ENCODE peak calls at places on chromosomes 5 and 9, in ten cellular contexts. U, D, I, K, S, C, X, T, A and M are unnamed samples. For H3K4me1 and H3K9me3, the result is how much of the 10 kb centered on the place peaks cover.

GRCh38 chr9:30932226-30932625 is 1452.2 kb upstream of the ACO1 start:
- DNase-seq in U (peak), D (no peak), I (peak), K (peak), S (peak), C (no peak), X (no peak), T (no peak), A (no peak), M (no peak)

GRCh38 chr9:91101598-91102168 is 260.0 kb downstream of the AUH start:
- DNase-seq in U (no peak), D (no peak), I (no peak), K (no peak), S (no peak), C (no peak), X (no peak), T (no peak), A (no peak), M (no peak)

GRCh38 chr5:112366987-112367386 is 52.1 kb downstream of the EPB41L4A start:
- DNase-seq in U (peak), D (peak), I (no peak), K (peak), S (peak), C (peak), X (no peak), T (no peak), A (peak), M (peak)

GRCh38 chr9:101477214-101477613 is 41.6 kb upstream of the ALDOB start:
- DNase-seq in U (peak), D (no peak), I (peak), K (peak), S (no peak), C (no peak), X (no peak), T (no peak), A (no peak), M (no peak)

GRCh38 chr9:69330580-69330979 is 5.6 kb downstream of the ENTREP1 start:
- DNase-seq in U (no peak), D (no peak), I (no peak), K (no peak), S (no peak), C (no peak), X (no peak), T (no peak), A (no peak), M (no peak)

GRCh38 chr5:127925916-127926315 is 157.7 kb upstream of the SLC12A2 start:
- DNase-seq in U (peak), D (no peak), I (no peak), K (peak), S (peak), C (no peak), X (no peak), T (no peak), A (no peak), M (no peak)

GRCh38 chr5:55533806-55534435 is 843 bp downstream of the PLPP1 start:
- DNase-seq in U (peak), D (peak), I (peak), K (peak), S (no peak), C (peak), X (no peak), T (no peak), A (peak), M (peak)

GRCh38 chr9:77456829-77457437 is 191.2 kb downstream of the GNA14 start:
- DNase-seq in U (peak), D (peak), I (peak), K (peak), S (peak), C (peak), X (peak), T (peak), A (peak), M (peak)

GRCh38 chr9:6931913-6932312 is 174.1 kb downstream of the KDM4C start:
- DNase-seq in U (peak), D (peak), I (peak), K (peak), S (peak), C (no peak), X (no peak), T (no peak), A (no peak), M (peak)

GRCh38 chr9:30197954-30198353 is 2186.5 kb upstream of the ACO1 start:
- DNase-seq in U (no peak), D (peak), I (no peak), K (peak), S (no peak), C (no peak), X (no peak), T (no peak), A (peak), M (no peak)

GRCh38 chr5:121693864-121694263 is 157.8 kb upstream of the FTMT start:
- DNase-seq in U (peak), D (no peak), I (no peak), K (peak), S (no peak), C (peak), X (no peak), T (no peak), A (no peak), M (peak)

GRCh38 chr5:172868436-172868923 is 34.4 kb downstream of the ERGIC1 start:
- DNase-seq in U (peak), D (peak), I (peak), K (peak), S (peak), C (no peak), X (no peak), T (no peak), A (no peak), M (peak)

GRCh38 chr5:135578685-135579341 is at the start of gene CXCL14:
- DNase-seq in U (peak), D (no peak), I (peak), K (peak), S (no peak), C (peak), X (no peak), T (peak), A (peak), M (peak)

GRCh38 chr9:115261656-115262081 is 143.7 kb upstream of the TNC start:
- DNase-seq in U (peak), D (no peak), I (no peak), K (peak), S (no peak), C (no peak), X (no peak), T (no peak), A (no peak), M (peak)

GRCh38 chr5:83745821-83746220 is 25.2 kb upstream of the HAPLN1 start:
- DNase-seq in U (peak), D (no peak), I (no peak), K (no peak), S (no peak), C (no peak), X (no peak), T (no peak), A (no peak), M (no peak)

GRCh38 chr5:60891667-60892066 is 47.6 kb upstream of the ELOVL7 start:
- DNase-seq in U (no peak), D (no peak), I (no peak), K (no peak), S (no peak), C (peak), X (peak), T (no peak), A (no peak), M (no peak)

GRCh38 chr9:129640086-129640870 is 1.7 kb downstream of the ASB6 start:
- DNase-seq in U (peak), D (no peak), I (peak), K (peak), S (no peak), C (no peak), X (no peak), T (peak), A (no peak), M (peak)

GRCh38 chr9:14323083-14323968 is 9.4 kb upstream of the NFIB start:
- DNase-seq in U (no peak), D (no peak), I (no peak), K (peak), S (no peak), C (no peak), X (no peak), T (no peak), A (no peak), M (peak)

GRCh38 chr5:107518219-107519015 is 152.3 kb downstream of the EFNA5 start:
- DNase-seq in U (no peak), D (no peak), I (no peak), K (no peak), S (no peak), C (no peak), X (no peak), T (no peak), A (peak), M (no peak)

GRCh38 chr5:123709422-123709821 is 197.4 kb downstream of the CSNK1G3 start:
- DNase-seq in U (no peak), D (no peak), I (no peak), K (no peak), S (no peak), C (no peak), X (no peak), T (no peak), A (no peak), M (no peak)

GRCh38 chr9:14722391-14723035 is at the start of gene CER1:
- DNase-seq in U (no peak), D (no peak), I (no peak), K (no peak), S (no peak), C (peak), X (peak), T (no peak), A (peak), M (no peak)

GRCh38 chr9:8823131-8823895 is 1023.7 kb upstream of the DMAC1 start:
- DNase-seq in U (no peak), D (no peak), I (no peak), K (no peak), S (no peak), C (no peak), X (no peak), T (no peak), A (no peak), M (no peak)

GRCh38 chr9:341634-342421 is 127.2 kb downstream of the DOCK8 start:
- DNase-seq in U (no peak), D (no peak), I (no peak), K (no peak), S (no peak), C (no peak), X (no peak), T (no peak), A (no peak), M (no peak)

GRCh38 chr5:1505506-1506241 is 18.1 kb downstream of the LPCAT1 start:
- DNase-seq in U (no peak), D (no peak), I (no peak), K (no peak), S (no peak), C (no peak), X (no peak), T (peak), A (peak), M (no peak)

GRCh38 chr5:72448368-72448767 is 58.8 kb downstream of the ZNF366 start:
- DNase-seq in U (no peak), D (no peak), I (no peak), K (no peak), S (no peak), C (no peak), X (no peak), T (no peak), A (no peak), M (no peak)
- H3K4me1 ChIP-seq in U (under half), D (under half), I (under half), K (under half), S (under half), C (under half), X (under half), T (under half), A (under half), M (under half)

DNA sequence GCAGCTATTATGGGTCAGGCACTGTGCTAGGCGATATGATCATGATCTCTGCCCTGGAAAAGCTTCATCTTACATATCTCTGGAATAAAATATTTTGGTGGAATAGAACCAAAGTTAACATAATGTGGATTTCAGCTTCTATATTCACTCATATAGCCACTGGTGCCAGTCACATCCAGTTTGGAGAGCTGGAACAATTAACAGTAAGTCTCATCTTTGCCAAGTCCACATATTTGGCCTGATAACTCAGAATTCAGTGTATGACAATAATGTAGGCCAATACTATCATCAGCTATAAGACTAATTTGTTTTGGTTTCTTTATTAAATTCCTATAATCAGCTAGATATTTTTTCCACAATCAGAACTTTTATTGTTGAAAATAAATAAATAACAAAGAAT is 5.9 kb upstream of the FAM13B start:
- DNase-seq in U (no peak), D (no peak), I (no peak), K (no peak), S (no peak), C (no peak), X (no peak), T (no peak), A (no peak), M (no peak)
- H3K9ac ChIP-seq in U (no peak), D (no peak), I (no peak), K (no peak), S (no peak), C (no peak), X (no peak), T (no peak), A (no peak), M (no peak)

GRCh38 chr9:111542497-111543254 is 17.7 kb downstream of the ZNF483 start:
- DNase-seq in U (no peak), D (no peak), I (no peak), K (no peak), S (no peak), C (no peak), X (no peak), T (no peak), A (no peak), M (peak)

DNA sequence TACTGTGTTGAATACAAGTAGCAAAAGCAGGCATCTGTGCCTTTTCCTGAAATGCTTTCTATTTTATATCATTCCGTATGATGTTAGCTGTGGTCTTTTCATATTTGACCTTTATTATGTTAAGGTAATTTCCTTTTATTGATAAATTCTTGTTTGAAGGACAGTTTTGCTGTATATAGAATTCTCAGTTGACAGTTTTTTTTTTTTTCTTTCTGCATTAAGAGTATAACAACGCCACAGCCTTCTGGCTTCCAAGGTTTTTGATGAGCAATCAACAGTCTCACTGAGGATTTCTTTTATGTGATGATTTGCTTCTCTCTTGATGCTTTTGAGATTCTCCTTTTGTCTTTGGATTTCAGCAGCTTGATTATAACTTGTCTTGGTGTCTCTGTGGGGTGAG is 23.6 kb downstream of the ZNF483 start:
- DNase-seq in U (no peak), D (no peak), I (no peak), K (no peak), S (no peak), C (no peak), X (no peak), T (no peak), A (no peak), M (no peak)
- H3K9me3 ChIP-seq in U (under half), D (half or more), I (half or more), K (under half), S (under half), C (under half), X (half or more), T (under half), A (half or more), M (half or more)

DNA sequence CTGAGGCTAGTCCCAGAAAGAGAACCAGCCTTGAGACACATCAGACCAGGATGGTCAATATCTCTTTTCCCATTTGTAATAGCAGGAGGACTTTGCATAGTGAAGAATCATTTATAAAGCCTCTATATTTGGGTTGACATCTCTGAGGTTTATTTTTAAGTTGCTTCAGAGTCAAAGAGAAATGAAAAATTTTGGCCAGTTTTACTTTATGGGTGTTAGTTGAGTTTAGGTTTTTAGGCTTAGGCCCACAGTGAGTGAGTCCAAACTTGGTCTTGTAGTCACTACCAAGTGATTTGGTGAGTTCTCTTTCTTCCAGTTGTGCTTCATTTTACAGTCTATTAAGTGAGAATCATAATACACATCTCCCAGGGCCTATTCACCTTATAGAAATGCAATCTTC is 5.3 kb upstream of the MEF2C start:
- DNase-seq in U (no peak), D (no peak), I (no peak), K (no peak), S (no peak), C (no peak), X (no peak), T (no peak), A (no peak), M (no peak)
- H3K4me1 ChIP-seq in U (under half), D (under half), I (under half), K (under half), S (under half), C (under half), X (under half), T (under half), A (under half), M (under half)